ENCODE peak calls at places on chromosome 13, in four cellular contexts. M is H1, N is GM12891, A is K562. I is an unnamed sample.

GRCh38 chr13:22357132-22357531 is 686.3 kb downstream of the FGF9 start:
- DNase-seq in N (no peak), M (no peak), A (no peak), I (no peak)

GRCh38 chr13:47463002-47463401 is 538.1 kb downstream of the SUCLA2 start:
- DNase-seq in N (no peak), A (no peak), M (no peak), I (no peak)

GRCh38 chr13:72125561-72125960 is 258.6 kb upstream of the DACH1 start:
- DNase-seq in M (no peak), N (no peak), A (no peak), I (no peak)

GRCh38 chr13:43572601-43573360 is 214.0 kb downstream of the ENOX1 start:
- DNase-seq in N (no peak), M (no peak), A (no peak), I (no peak)

GRCh38 chr13:99059498-99060070 is 81.7 kb upstream of the DOCK9 start:
- DNase-seq in N (no peak), M (no peak), A (no peak), I (no peak)

GRCh38 chr13:43981091-43981490 is 101.4 kb downstream of the LACC1 start:
- DNase-seq in M (peak; percentile 72), A (peak; percentile 10), N (no peak), I (no peak)

GRCh38 chr13:40682449-40683240 is 16.2 kb upstream of the FOXO1 start:
- DNase-seq in N (no peak), M (no peak), A (no peak), I (no peak)

GRCh38 chr13:109764474-109765292 is 21.7 kb downstream of the IRS2 start:
- DNase-seq in M (no peak), N (no peak), A (no peak), I (no peak)

GRCh38 chr13:29923554-29924481 is 73.4 kb upstream of the UBL3 start:
- DNase-seq in M (peak; percentile 81), N (peak; percentile 47), A (peak; percentile 73), I (peak; percentile 52)

GRCh38 chr13:62309904-62310303 is 894.3 kb upstream of the PCDH20 start:
- DNase-seq in M (no peak), A (no peak), N (no peak), I (no peak)

GRCh38 chr13:46127336-46128023 is 22.6 kb upstream of the CPB2 start:
- DNase-seq in N (no peak), A (no peak), M (no peak), I (no peak)

GRCh38 chr13:35789335-35790166 is 313.1 kb upstream of the MAB21L1 start:
- DNase-seq in N (no peak), A (no peak), M (no peak), I (no peak)

GRCh38 chr13:46380242-46380641 is 6.8 kb downstream of the RUBCNL start:
- DNase-seq in M (no peak), A (no peak), N (no peak), I (no peak)

GRCh38 chr13:91701975-91702374 is 303.6 kb downstream of the GPC5 start:
- DNase-seq in A (no peak), M (no peak), N (no peak), I (no peak)

GRCh38 chr13:31031482-31031881 is 99.0 kb downstream of the TEX26 start:
- DNase-seq in A (no peak), N (no peak), M (no peak), I (no peak)

GRCh38 chr13:85709721-85710120 is 89.5 kb downstream of the SLITRK6 start:
- DNase-seq in A (no peak), N (no peak), M (no peak), I (no peak)

GRCh38 chr13:31051999-31052398 is 109.7 kb downstream of the HSPH1 start:
- DNase-seq in A (no peak), N (no peak), M (no peak), I (no peak)

GRCh38 chr13:91406619-91407018 is 8.2 kb downstream of the GPC5 start:
- DNase-seq in N (no peak), A (peak; percentile 87), M (peak; percentile 63), I (no peak)

GRCh38 chr13:39483326-39483725 is 119.7 kb downstream of the LHFPL6 start:
- DNase-seq in N (no peak), A (no peak), M (no peak), I (no peak)

GRCh38 chr13:66996503-66996902 is 233.6 kb downstream of the PCDH9 start:
- DNase-seq in M (no peak), N (no peak), A (no peak), I (no peak)

GRCh38 chr13:32262165-32262564 is 53.0 kb downstream of the ZAR1L start:
- DNase-seq in M (no peak), A (no peak), N (no peak), I (no peak)

GRCh38 chr13:101025519-101025918 is 350.9 kb upstream of the TMTC4 start:
- DNase-seq in A (no peak), N (no peak), M (no peak), I (no peak)

GRCh38 chr13:73778242-73778864 is 355.9 kb downstream of the KLF12 start:
- DNase-seq in N (no peak), A (no peak), M (no peak), I (no peak)

GRCh38 chr13:104683789-104684188 is 1617.6 kb upstream of the SLC10A2 start:
- DNase-seq in A (no peak), N (no peak), M (no peak), I (no peak)

GRCh38 chr13:99285432-99286182 is 21.6 kb downstream of the GPR183 start:
- DNase-seq in A (no peak), N (no peak), M (no peak), I (no peak)

GRCh38 chr13:112587359-112587766 is 590 bp downstream of the TUBGCP3 start:
- DNase-seq in A (peak; percentile 85), M (peak; percentile 83), N (peak; percentile 69), I (peak; percentile 78)
- TF ChIP-seq POLR2AphosphoS5 in A (no peak), M (peak; percentile 78), N (no peak), I (no peak)

DNA sequence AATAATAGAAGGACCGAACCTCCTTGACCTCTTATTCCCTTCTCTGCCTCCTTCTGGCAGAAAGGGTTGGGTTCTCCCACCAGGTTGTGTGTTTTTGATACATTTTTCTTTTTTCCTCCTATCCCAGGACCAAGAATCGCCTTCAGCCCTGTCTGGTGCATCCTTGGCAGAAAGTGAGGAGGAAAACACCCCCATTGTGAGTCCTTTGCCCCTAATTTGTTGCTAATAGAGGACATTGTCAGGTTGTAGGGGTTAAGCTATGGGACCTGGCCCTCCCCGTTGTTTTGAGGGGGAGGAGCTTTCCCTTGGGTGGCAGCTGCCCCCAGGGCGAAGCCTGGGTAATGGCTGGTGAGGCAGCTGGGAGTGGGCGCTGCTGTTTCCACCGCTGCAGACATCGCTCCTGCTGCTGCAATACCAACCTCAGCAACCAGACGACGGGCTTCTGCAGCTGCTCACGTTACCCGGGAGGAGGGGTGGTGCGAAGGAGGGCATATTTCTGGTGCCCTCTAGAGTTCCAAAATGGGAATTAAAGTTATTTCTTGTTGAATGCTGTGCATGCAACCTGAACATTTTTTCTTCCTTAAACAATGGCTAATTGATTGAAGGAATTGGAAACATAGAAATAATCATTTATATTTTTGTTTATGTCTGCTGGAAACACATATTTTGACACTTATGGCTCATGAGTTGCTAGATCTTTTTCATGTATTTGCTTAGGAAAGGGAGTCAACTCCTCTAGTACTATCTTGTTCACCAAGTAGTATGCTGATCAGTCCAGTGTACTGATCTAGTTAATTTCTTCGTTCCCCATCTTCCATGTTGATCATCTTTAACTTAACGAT is 1.5 kb downstream of the ZMYM2 start:
- DNase-seq in M (peak; percentile 77), A (peak; percentile 43), N (peak; percentile 33), I (peak; percentile 48)
- TF ChIP-seq POLR2A in M (peak; percentile 14), A (no peak), N (no peak), I (no peak)

GRCh38 chr13:51146667-51147066 is 35.6 kb upstream of the C13orf42 start:
- DNase-seq in M (no peak), N (no peak), A (no peak), I (no peak)
- TF ChIP-seq TAF1 in M (no peak), N (no peak), A (no peak), I (no peak)

DNA sequence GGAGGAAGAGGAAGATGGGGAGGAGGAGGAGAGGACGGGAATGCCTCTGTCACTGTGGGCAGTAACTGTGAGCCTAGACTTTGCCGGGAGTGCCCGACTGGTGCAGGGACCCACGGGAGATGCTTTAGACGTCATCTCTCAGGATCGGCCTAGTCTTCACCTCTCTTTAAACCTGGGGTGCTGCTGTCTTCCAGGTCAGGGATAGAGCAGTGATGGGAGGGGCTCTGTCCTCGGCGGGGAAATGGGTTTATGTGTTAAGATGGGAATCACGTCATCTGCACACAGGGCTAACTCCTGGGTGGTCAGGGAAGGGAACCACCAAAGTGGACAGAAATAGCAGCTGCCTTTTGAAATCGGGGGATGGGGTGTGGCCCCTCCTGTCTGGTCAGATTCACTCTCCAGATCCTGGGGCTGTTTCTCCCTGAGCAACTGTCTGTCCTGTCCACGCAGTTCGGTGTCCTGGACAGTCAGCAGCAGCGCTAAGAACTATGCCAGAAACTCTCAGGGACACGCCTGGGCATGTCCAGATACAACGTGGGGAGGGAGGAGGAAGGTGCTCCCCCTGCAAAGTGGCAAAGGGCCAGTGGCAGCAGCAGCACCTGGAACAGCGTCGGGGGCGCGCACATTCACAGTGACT is 26.8 kb downstream of the GAS6 start:
- DNase-seq in N (no peak), M (no peak), A (no peak), I (no peak)
- TF ChIP-seq POLR2AphosphoS5 in N (no peak), M (no peak), A (no peak), I (no peak)

GRCh38 chr13:110915057-110915873 is at the start of gene ANKRD10:
- DNase-seq in A (peak; percentile 86), N (peak; percentile 92), M (peak; percentile 99), I (peak; percentile 91)
- TF ChIP-seq POLR2A in A (peak; percentile 58), N (peak; percentile 51), M (peak; percentile 59), I (peak; percentile 74)

DNA sequence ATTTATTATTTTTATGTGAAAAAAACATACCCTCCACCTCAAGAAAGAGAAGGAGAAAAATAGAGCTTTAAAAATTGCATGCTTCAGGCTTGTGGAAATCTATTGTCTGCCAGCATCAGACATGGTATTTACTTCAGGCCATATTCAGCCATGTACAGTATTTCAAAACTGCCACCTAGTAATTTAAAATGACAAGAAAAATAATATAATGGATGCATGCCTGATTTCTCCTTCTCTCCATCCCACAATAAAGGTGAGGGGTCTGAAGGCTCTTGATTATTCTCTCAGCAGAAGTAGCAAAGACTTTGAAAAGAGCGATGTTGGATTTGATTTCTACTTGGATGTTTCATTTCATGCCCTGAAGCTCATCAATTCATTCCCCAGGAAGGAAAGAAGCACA is 250.7 kb downstream of the TBC1D4 start:
- DNase-seq in M (no peak), A (no peak), N (no peak), I (no peak)
- TF ChIP-seq TAF1 in M (no peak), A (no peak), N (no peak), I (no peak)

GRCh38 chr13:80340643-80341097 is 256 bp downstream of the SPRY2 start:
- DNase-seq in M (no peak), N (no peak), A (no peak), I (no peak)

GRCh38 chr13:80339841-80340642 is 884 bp downstream of the SPRY2 start:
- DNase-seq in A (peak; percentile 12), M (peak; percentile 61), N (no peak), I (no peak)

GRCh38 chr13:80342541-80343371 is 1.8 kb upstream of the SPRY2 start:
- DNase-seq in N (no peak), A (peak; percentile 59), M (peak; percentile 96), I (no peak)

GRCh38 chr13:80341771-80342271 is 895 bp upstream of the SPRY2 start:
- DNase-seq in N (no peak), M (no peak), A (no peak), I (no peak)

GRCh38 chr13:80341098-80341701 is at the start of gene SPRY2:
- DNase-seq in N (no peak), A (peak; percentile 67), M (peak; percentile 85), I (no peak)
- TF ChIP-seq POLR2AphosphoS5 in N (no peak), A (peak; percentile 20), M (peak; percentile 83), I (no peak)